ENCODE peak calls at places on chromosomes 1 and 21, in six cellular contexts. One of them, this sample, is unnamed.

GRCh38 chr1:37851782-37852210 is 7.6 kb downstream of the MTF1 start:
- DNase-seq in neuronal stem cell: no peak
- DNase-seq in IMR-90: peak
- DNase-seq in mesendoderm: no peak
- DNase-seq in H9: no peak
- DNase-seq in H1: no peak
- DNase-seq in this sample: no peak

GRCh38 chr1:234069760-234070159 is 165.3 kb downstream of the SLC35F3 start:
- DNase-seq in neuronal stem cell: no peak
- DNase-seq in IMR-90: no peak
- DNase-seq in mesendoderm: peak
- DNase-seq in H9: no peak
- DNase-seq in H1: no peak
- DNase-seq in this sample: no peak

GRCh38 chr21:44405948-44406872 is 49.1 kb upstream of the LRRC3 start:
- DNase-seq in neuronal stem cell: no peak
- DNase-seq in IMR-90: no peak
- DNase-seq in mesendoderm: no peak
- DNase-seq in H9: peak
- DNase-seq in H1: no peak
- DNase-seq in this sample: peak

GRCh38 chr21:36260030-36260787 is 59.8 kb upstream of the MORC3 start:
- DNase-seq in neuronal stem cell: peak
- DNase-seq in IMR-90: peak
- DNase-seq in mesendoderm: peak
- DNase-seq in H9: no peak
- DNase-seq in H1: no peak
- DNase-seq in this sample: peak

GRCh38 chr1:234773936-234774677 is 164.1 kb upstream of the IRF2BP2 start:
- DNase-seq in neuronal stem cell: no peak
- DNase-seq in IMR-90: no peak
- DNase-seq in mesendoderm: no peak
- DNase-seq in H9: no peak
- DNase-seq in H1: peak
- DNase-seq in this sample: no peak

GRCh38 chr1:186250529-186250928 is 124.5 kb downstream of the TPR start:
- DNase-seq in neuronal stem cell: no peak
- DNase-seq in IMR-90: no peak
- DNase-seq in mesendoderm: no peak
- DNase-seq in H9: no peak
- DNase-seq in H1: no peak
- DNase-seq in this sample: no peak

GRCh38 chr1:167763525-167764220 is 41.9 kb downstream of the MPZL1 start:
- DNase-seq in neuronal stem cell: no peak
- DNase-seq in IMR-90: no peak
- DNase-seq in mesendoderm: no peak
- DNase-seq in H9: no peak
- DNase-seq in H1: no peak
- DNase-seq in this sample: no peak

GRCh38 chr1:119680193-119680592 is 31.5 kb upstream of the PHGDH start:
- DNase-seq in neuronal stem cell: no peak
- DNase-seq in IMR-90: no peak
- DNase-seq in mesendoderm: no peak
- DNase-seq in H9: no peak
- DNase-seq in H1: no peak
- DNase-seq in this sample: no peak

GRCh38 chr1:17128361-17128760 is 9.1 kb upstream of the PADI2 start:
- DNase-seq in neuronal stem cell: no peak
- DNase-seq in IMR-90: peak
- DNase-seq in mesendoderm: peak
- DNase-seq in H9: no peak
- DNase-seq in H1: no peak
- DNase-seq in this sample: peak

GRCh38 chr1:245870698-245871097 is 636.4 kb downstream of the SMYD3 start:
- DNase-seq in neuronal stem cell: no peak
- DNase-seq in IMR-90: no peak
- DNase-seq in mesendoderm: no peak
- DNase-seq in H9: no peak
- DNase-seq in H1: no peak
- DNase-seq in this sample: no peak

DNA sequence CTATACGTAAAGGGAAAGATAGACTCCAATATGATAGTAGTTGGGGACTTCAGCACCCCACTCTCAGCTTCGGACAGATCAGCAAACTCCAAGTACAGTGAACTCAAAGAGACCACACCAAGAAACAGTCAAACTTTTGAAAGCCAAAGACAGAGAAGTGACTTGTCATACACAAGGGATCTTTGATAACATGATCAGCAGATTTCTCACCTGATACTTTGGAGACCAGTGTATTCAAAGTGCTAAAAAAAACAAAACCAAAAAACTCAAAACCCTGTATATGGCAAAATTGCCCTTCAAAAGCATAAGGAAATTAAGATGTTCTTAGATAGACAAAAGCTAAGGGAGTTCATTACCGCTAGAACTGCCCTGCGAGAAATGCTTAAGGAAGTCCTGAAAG is 9.4 kb downstream of the IFNAR1 start:
- DNase-seq in neuronal stem cell: no peak
- DNase-seq in IMR-90: no peak
- DNase-seq in mesendoderm: no peak
- DNase-seq in H9: no peak
- DNase-seq in H1: no peak
- DNase-seq in this sample: no peak
- H2BK15ac ChIP-seq in neuronal stem cell: no peak
- H2BK15ac ChIP-seq in IMR-90: no peak
- H2BK15ac ChIP-seq in mesendoderm: no peak
- H2BK15ac ChIP-seq in H9: no peak
- H2BK15ac ChIP-seq in H1: no peak
- H2BK15ac ChIP-seq in this sample: no peak

DNA sequence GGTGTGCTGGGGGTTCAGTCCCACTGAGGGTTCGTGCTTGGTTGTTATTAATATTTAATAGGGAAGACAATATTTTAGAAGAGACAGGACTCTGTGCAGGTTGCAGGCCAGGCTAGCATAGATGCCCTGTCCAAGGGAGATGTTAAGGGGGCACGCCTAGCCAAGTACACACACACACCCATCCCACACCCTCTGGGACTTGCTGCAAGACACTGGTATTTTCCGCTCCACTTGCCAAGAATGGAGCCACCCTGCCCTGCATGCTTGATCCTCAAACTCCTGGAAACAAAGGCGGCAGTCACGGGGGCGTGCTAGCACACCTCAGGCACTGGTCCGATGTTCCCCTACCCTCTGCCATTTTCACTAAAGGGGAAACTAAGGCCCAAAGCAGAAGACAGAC is 99.1 kb downstream of the MRPL37 start:
- DNase-seq in neuronal stem cell: peak
- DNase-seq in IMR-90: no peak
- DNase-seq in mesendoderm: no peak
- DNase-seq in H9: no peak
- DNase-seq in H1: no peak
- DNase-seq in this sample: no peak
- H3K27ac ChIP-seq in neuronal stem cell: no peak
- H3K27ac ChIP-seq in IMR-90: no peak
- H3K27ac ChIP-seq in mesendoderm: no peak
- H3K27ac ChIP-seq in H9: no peak
- H3K27ac ChIP-seq in H1: no peak
- H3K27ac ChIP-seq in this sample: no peak

GRCh38 chr1:40691538-40692428 is at the start of gene NFYC:
- DNase-seq in neuronal stem cell: peak
- DNase-seq in IMR-90: peak
- DNase-seq in mesendoderm: peak
- DNase-seq in H9: peak
- DNase-seq in H1: peak
- DNase-seq in this sample: peak
- H2BK15ac ChIP-seq in neuronal stem cell: no peak
- H2BK15ac ChIP-seq in IMR-90: peak
- H2BK15ac ChIP-seq in mesendoderm: no peak
- H2BK15ac ChIP-seq in H9: peak
- H2BK15ac ChIP-seq in H1: peak
- H2BK15ac ChIP-seq in this sample: peak

GRCh38 chr1:232334246-232334645 is 295.7 kb downstream of the SIPA1L2 start:
- DNase-seq in neuronal stem cell: no peak
- DNase-seq in IMR-90: no peak
- DNase-seq in mesendoderm: no peak
- DNase-seq in H9: no peak
- DNase-seq in H1: no peak
- DNase-seq in this sample: no peak

GRCh38 chr1:232335261-232335660 is 294.7 kb downstream of the SIPA1L2 start:
- DNase-seq in neuronal stem cell: no peak
- DNase-seq in IMR-90: no peak
- DNase-seq in mesendoderm: no peak
- DNase-seq in H9: no peak
- DNase-seq in H1: no peak
- DNase-seq in this sample: no peak

GRCh38 chr1:232333419-232333767 is 296.5 kb downstream of the SIPA1L2 start:
- DNase-seq in neuronal stem cell: no peak
- DNase-seq in IMR-90: no peak
- DNase-seq in mesendoderm: no peak
- DNase-seq in H9: no peak
- DNase-seq in H1: no peak
- DNase-seq in this sample: no peak

GRCh38 chr1:232334811-232335210 is 295.1 kb downstream of the SIPA1L2 start:
- DNase-seq in neuronal stem cell: no peak
- DNase-seq in IMR-90: no peak
- DNase-seq in mesendoderm: no peak
- DNase-seq in H9: no peak
- DNase-seq in H1: no peak
- DNase-seq in this sample: no peak

DNA sequence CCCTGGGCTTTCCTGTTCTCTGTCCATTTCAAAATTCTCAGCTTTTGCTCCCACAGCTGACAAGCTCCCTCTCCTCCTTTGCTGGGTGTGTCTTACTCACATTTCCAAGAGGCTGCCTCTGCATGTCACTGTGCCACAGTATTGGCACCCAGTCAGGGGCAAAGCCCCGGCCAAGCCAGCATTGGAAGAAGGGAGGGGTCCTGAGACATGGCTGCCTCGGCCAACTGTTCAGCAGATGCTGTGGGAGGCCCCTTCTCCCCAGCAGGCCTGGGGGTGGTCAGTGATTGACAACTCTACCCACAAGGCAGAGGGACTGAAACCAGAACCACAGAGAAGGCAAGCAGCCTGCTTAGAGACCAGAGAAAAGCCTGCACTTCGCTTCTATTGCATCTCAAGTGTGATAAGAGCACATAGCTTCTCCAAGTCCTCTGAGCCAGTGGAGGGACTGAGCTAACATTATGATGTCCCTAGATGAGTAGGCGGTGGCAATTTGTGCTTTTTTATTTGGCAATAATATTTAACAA is 294.1 kb downstream of the SIPA1L2 start:
- DNase-seq in neuronal stem cell: no peak
- DNase-seq in IMR-90: no peak
- DNase-seq in mesendoderm: no peak
- DNase-seq in H9: no peak
- DNase-seq in H1: no peak
- DNase-seq in this sample: no peak
- H3K27ac ChIP-seq in neuronal stem cell: no peak
- H3K27ac ChIP-seq in IMR-90: no peak
- H3K27ac ChIP-seq in mesendoderm: no peak
- H3K27ac ChIP-seq in H9: no peak
- H3K27ac ChIP-seq in H1: no peak
- H3K27ac ChIP-seq in this sample: no peak

GRCh38 chr1:201060586-201060985 is 37.1 kb upstream of the KIF21B start:
- DNase-seq in neuronal stem cell: no peak
- DNase-seq in IMR-90: no peak
- DNase-seq in mesendoderm: no peak
- DNase-seq in H9: no peak
- DNase-seq in H1: no peak
- DNase-seq in this sample: no peak
- H2BK15ac ChIP-seq in neuronal stem cell: peak
- H2BK15ac ChIP-seq in IMR-90: no peak
- H2BK15ac ChIP-seq in mesendoderm: no peak
- H2BK15ac ChIP-seq in H9: no peak
- H2BK15ac ChIP-seq in H1: no peak
- H2BK15ac ChIP-seq in this sample: no peak

GRCh38 chr1:8863138-8863537 is 15.3 kb downstream of the ENO1 start:
- DNase-seq in neuronal stem cell: no peak
- DNase-seq in IMR-90: no peak
- DNase-seq in mesendoderm: no peak
- DNase-seq in H9: no peak
- DNase-seq in H1: no peak
- DNase-seq in this sample: no peak

GRCh38 chr1:8858112-8858668 is 20.3 kb downstream of the ENO1 start:
- DNase-seq in neuronal stem cell: no peak
- DNase-seq in IMR-90: peak
- DNase-seq in mesendoderm: peak
- DNase-seq in H9: no peak
- DNase-seq in H1: no peak
- DNase-seq in this sample: peak

GRCh38 chr1:8858888-8859706 is 19.4 kb downstream of the ENO1 start:
- DNase-seq in neuronal stem cell: peak
- DNase-seq in IMR-90: peak
- DNase-seq in mesendoderm: peak
- DNase-seq in H9: no peak
- DNase-seq in H1: no peak
- DNase-seq in this sample: peak

GRCh38 chr1:8862528-8862927 is 16.0 kb downstream of the ENO1 start:
- DNase-seq in neuronal stem cell: no peak
- DNase-seq in IMR-90: no peak
- DNase-seq in mesendoderm: peak
- DNase-seq in H9: peak
- DNase-seq in H1: peak
- DNase-seq in this sample: peak

DNA sequence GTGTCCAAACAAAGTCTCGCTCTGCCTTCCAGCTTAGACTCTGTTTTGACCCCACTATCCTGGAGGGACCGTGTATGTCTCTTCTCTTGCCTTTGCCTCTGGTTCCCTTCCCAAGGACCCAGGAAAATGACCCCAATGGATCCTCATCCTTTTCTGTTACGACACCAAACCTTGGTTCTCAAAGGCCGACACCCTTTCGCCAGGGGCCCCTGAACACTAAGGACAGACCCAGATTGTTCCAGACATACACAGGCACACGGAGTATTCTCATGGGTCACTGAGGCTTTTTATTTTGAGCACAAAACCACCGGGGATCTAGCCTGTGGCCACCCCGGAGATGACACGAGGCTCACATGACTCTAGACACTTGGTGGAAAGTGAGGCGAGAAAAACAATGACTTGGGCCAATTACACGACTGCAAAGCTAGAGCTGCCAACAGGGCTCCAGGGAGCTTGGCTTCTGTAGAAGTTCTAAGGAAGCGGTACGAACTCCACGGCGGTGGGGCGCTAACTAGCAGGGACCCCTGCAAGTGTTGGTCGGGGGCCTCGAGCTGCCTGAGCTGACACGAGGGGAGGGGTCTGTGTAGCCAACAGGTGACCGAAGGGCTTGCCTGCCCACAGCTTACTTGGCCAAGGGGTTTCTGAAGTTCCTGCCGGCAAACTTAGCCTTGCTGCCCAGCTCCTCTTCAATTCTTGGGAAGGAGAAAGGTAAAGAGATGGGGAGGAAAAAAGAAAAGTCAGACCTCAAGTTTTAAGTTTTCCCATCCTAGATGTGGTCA is 17.6 kb downstream of the ENO1 start:
- DNase-seq in neuronal stem cell: no peak
- DNase-seq in IMR-90: no peak
- DNase-seq in mesendoderm: no peak
- DNase-seq in H9: no peak
- DNase-seq in H1: no peak
- DNase-seq in this sample: no peak
- H3K27ac ChIP-seq in neuronal stem cell: no peak
- H3K27ac ChIP-seq in IMR-90: no peak
- H3K27ac ChIP-seq in mesendoderm: no peak
- H3K27ac ChIP-seq in H9: no peak
- H3K27ac ChIP-seq in H1: no peak
- H3K27ac ChIP-seq in this sample: peak

This sample was measured in mesenchymal stem cell.